ENCODE peak calls at places on chromosomes 13 and 19, in ten cellular contexts. L, E, W, P, U, Q, M, A, J and N are unnamed samples.
A peak's percentile ranks its signal among the peaks of the same experiment; 100 is the strongest.

GRCh38 chr13:74409551-74409950 is 275.3 kb upstream of the KLF12 start:
- DNase-seq in J (no peak), Q (peak; percentile 33), W (no peak), P (peak; percentile 37), A (no peak), E (no peak), L (no peak), U (no peak), M (no peak), N (no peak)

GRCh38 chr19:44476559-44477408 is 23.5 kb downstream of the ZNF180 start:
- DNase-seq in U (no peak), J (no peak), P (no peak), L (no peak), Q (peak; percentile 6), A (peak; percentile 2), M (peak; percentile 28), E (no peak), W (peak; percentile 23), N (no peak)

GRCh38 chr19:46746281-46746965 is at the start of gene STRN4:
- DNase-seq in P (no peak), Q (peak; percentile 44), J (no peak), E (peak; percentile 52), A (peak; percentile 17), W (peak; percentile 59), M (peak; percentile 88), L (peak; percentile 66), U (peak; percentile 30), N (peak; percentile 61)

GRCh38 chr13:32278456-32278855 is 36.7 kb downstream of the ZAR1L start:
- DNase-seq in L (no peak), W (no peak), J (no peak), U (no peak), Q (peak; percentile 23), A (no peak), M (no peak), E (no peak), P (peak; percentile 9), N (no peak)

GRCh38 chr13:24138911-24139310 is 21.6 kb upstream of the SPATA13 start:
- DNase-seq in A (no peak), U (no peak), W (no peak), L (no peak), P (no peak), J (no peak), M (no peak), Q (no peak), E (no peak), N (no peak)

GRCh38 chr19:44607049-44607448 is 6.3 kb upstream of the IGSF23 start:
- DNase-seq in J (no peak), E (peak; percentile 51), U (no peak), P (no peak), Q (peak; percentile 37), L (no peak), A (peak; percentile 51), M (peak; percentile 33), W (peak; percentile 58), N (no peak)

GRCh38 chr13:39401756-39402155 is 201.2 kb downstream of the LHFPL6 start:
- DNase-seq in A (no peak), U (no peak), Q (no peak), L (no peak), J (no peak), M (no peak), W (no peak), P (no peak), E (no peak), N (no peak)

GRCh38 chr19:38815059-38816001 is 2.6 kb upstream of the LGALS4 start:
- DNase-seq in A (no peak), J (no peak), Q (no peak), P (no peak), W (no peak), E (peak; percentile 77), U (no peak), M (no peak), L (no peak), N (no peak)

GRCh38 chr19:31037311-31037710 is 311.9 kb downstream of the TSHZ3 start:
- DNase-seq in Q (no peak), L (no peak), A (no peak), E (no peak), P (no peak), W (no peak), U (no peak), M (no peak), J (no peak), N (no peak)

GRCh38 chr13:30157616-30157993 is 149.7 kb downstream of the KATNAL1 start:
- DNase-seq in Q (no peak), M (no peak), P (no peak), E (no peak), U (no peak), W (no peak), L (no peak), A (no peak), J (no peak), N (no peak)

GRCh38 chr13:101434486-101434885 is 18.0 kb upstream of the ITGBL1 start:
- DNase-seq in A (no peak), U (no peak), M (no peak), Q (peak; percentile 59), E (no peak), L (no peak), W (no peak), P (no peak), J (no peak), N (no peak)